ENCODE peak calls at places on chromosomes 3 and 15, in five cellular contexts. R, Z, F, E and I are unnamed samples.

GRCh38 chr3:48686538-48687219 is 964 bp upstream of the NCKIPSD start:
- DNase-seq in Z (no peak), R (no peak), E (no peak), F (peak), I (no peak)

GRCh38 chr3:193701896-193702644 is 109.1 kb downstream of the OPA1 start:
- DNase-seq in F (peak), R (no peak), Z (peak), E (peak), I (no peak)

GRCh38 chr15:34366271-34367043 is 539 bp downstream of the LPCAT4 start:
- DNase-seq in Z (peak), R (peak), F (peak), E (peak), I (peak)

GRCh38 chr3:86937306-86937791 is 53.6 kb downstream of the VGLL3 start:
- DNase-seq in F (peak), R (no peak), Z (no peak), E (peak), I (no peak)

GRCh38 chr3:189458536-189458935 is 172.7 kb upstream of the TP63 start:
- DNase-seq in F (peak), Z (no peak), E (no peak), R (no peak), I (peak)

GRCh38 chr3:136772709-136773108 is 20.5 kb upstream of the STAG1 start:
- DNase-seq in Z (no peak), F (peak), E (peak), R (no peak), I (no peak)

GRCh38 chr3:185400866-185401265 is 37.9 kb downstream of the MAP3K13 start:
- DNase-seq in Z (no peak), R (no peak), E (no peak), F (no peak), I (peak)

GRCh38 chr15:30859091-30859874 is 44.4 kb upstream of the FAN1 start:
- DNase-seq in R (peak), E (peak), F (peak), Z (peak), I (no peak)

GRCh38 chr3:140342668-140343067 is 335.2 kb upstream of the TRIM42 start:
- DNase-seq in F (peak), R (no peak), E (no peak), Z (no peak), I (no peak)

GRCh38 chr3:97510795-97511194 is 253.8 kb upstream of the ARL6 start:
- DNase-seq in F (no peak), R (no peak), Z (no peak), E (no peak), I (peak)

GRCh38 chr3:187748050-187748481 is 2.8 kb upstream of the BCL6 start:
- DNase-seq in Z (peak), R (peak), E (peak), F (peak), I (peak)